ENCODE peak calls at places on chromosomes 2 and 18, in seven cellular contexts. A is stimulated activated naive CD8-positive, alpha-beta T cell treated with anti-CD3 and anti-CD28 coated beads, Interleukin-15, Interleukin-2, amounts not matched to agents 100 U/mL and 50 U/mL, for 24 hours; K is NCI-H2029; C is RWPE1; Y is activated CD4-positive, alpha-beta T cell treated with anti-CD3 and anti-CD28 coated beads, Interleukin-2, amount 50 U/mL, for 48 hours; X is cardiac muscle cell; P is KBM-7. G is an unnamed sample.

GRCh38 chr2:162074937-162075688 is 1.1 kb upstream of the DPP4 start:
- DNase-seq in K (no peak), C (no peak), A (no peak), X (no peak), Y (no peak), P (no peak), G (no peak)

GRCh38 chr2:51720826-51721225 is 688.9 kb upstream of the NRXN1 start:
- DNase-seq in P (no peak), Y (no peak), A (no peak), C (no peak), X (no peak), K (no peak), G (no peak)

GRCh38 chr2:135820003-135820618 is 16.9 kb downstream of the LCT start:
- DNase-seq in C (no peak), Y (peak; percentile 87), P (peak; percentile 33), X (peak; percentile 21), K (peak; percentile 72), A (peak; percentile 87), G (no peak)

GRCh38 chr2:81835318-81836000 is 1530.9 kb upstream of the LRRTM1 start:
- DNase-seq in K (no peak), Y (no peak), P (no peak), X (peak; percentile 29), A (no peak), C (peak; percentile 79), G (no peak)

GRCh38 chr2:97871096-97871780 is 124.5 kb downstream of the TMEM131 start:
- DNase-seq in P (no peak), K (no peak), X (peak; percentile 54), C (peak; percentile 56), Y (no peak), A (no peak), G (no peak)

GRCh38 chr2:67840460-67841068 is 222.2 kb downstream of the C1D start:
- DNase-seq in K (peak; percentile 48), Y (peak; percentile 26), C (peak; percentile 65), X (peak; percentile 87), A (peak; percentile 30), P (peak; percentile 57), G (peak; percentile 63)

GRCh38 chr2:230798769-230799399 is 65.9 kb upstream of the ITM2C start:
- DNase-seq in P (peak; percentile 69), A (peak; percentile 50), X (peak; percentile 76), Y (no peak), K (peak; percentile 22), C (peak; percentile 30), G (no peak)

GRCh38 chr2:202149155-202149762 is 76.2 kb downstream of the KIAA2012 start:
- DNase-seq in C (no peak), A (no peak), K (no peak), Y (no peak), P (peak; percentile 54), X (peak; percentile 92), G (no peak)

GRCh38 chr2:27020337-27020948 is 12.3 kb upstream of the TMEM214 start:
- DNase-seq in X (peak; percentile 93), C (no peak), P (no peak), Y (no peak), A (no peak), K (no peak), G (no peak)

GRCh38 chr18:37019157-37019571 is 190.2 kb downstream of the KIAA1328 start:
- DNase-seq in K (peak; percentile 47), X (peak; percentile 29), A (no peak), Y (no peak), C (peak; percentile 2), P (no peak), G (no peak)

GRCh38 chr2:58484201-58484600 is 243.1 kb upstream of the FANCL start:
- DNase-seq in A (no peak), Y (no peak), X (no peak), P (no peak), C (peak; percentile 3), K (no peak), G (no peak)

GRCh38 chr2:228675042-228675441 is 493.6 kb upstream of the SPHKAP start:
- DNase-seq in A (no peak), K (no peak), C (no peak), P (no peak), Y (no peak), X (peak; percentile 88), G (no peak)

GRCh38 chr2:106602042-106602441 is 114.9 kb downstream of the CD8B2 start:
- DNase-seq in A (no peak), K (no peak), X (no peak), P (no peak), C (no peak), Y (no peak), G (no peak)

GRCh38 chr2:11337909-11338308 is 6.5 kb downstream of the ROCK2 start:
- DNase-seq in P (no peak), X (no peak), Y (no peak), A (no peak), K (no peak), C (no peak), G (no peak)

GRCh38 chr2:197866449-197866848 is 62.1 kb downstream of the PLCL1 start:
- DNase-seq in X (no peak), C (no peak), K (no peak), Y (no peak), A (no peak), P (no peak), G (no peak)

GRCh38 chr2:88683160-88684021 is 8.1 kb upstream of the RPIA start:
- DNase-seq in C (no peak), A (no peak), X (no peak), Y (no peak), P (peak; percentile 23), K (no peak), G (no peak)

GRCh38 chr2:209673811-209674210 is 97.8 kb upstream of the UNC80 start:
- DNase-seq in X (no peak), Y (no peak), P (no peak), A (no peak), K (no peak), C (no peak), G (no peak)

GRCh38 chr2:128771401-128771800 is 452.7 kb upstream of the HS6ST1 start:
- DNase-seq in K (no peak), C (no peak), X (no peak), Y (no peak), P (no peak), A (no peak), G (no peak)

GRCh38 chr2:120346667-120347358 is 877 bp downstream of the INHBB start:
- DNase-seq in K (peak; percentile 63), C (no peak), X (peak; percentile 66), A (peak; percentile 21), P (peak; percentile 20), Y (peak; percentile 20), G (no peak)

GRCh38 chr2:20199381-20200270 is 25.3 kb downstream of the SDC1 start:
- DNase-seq in Y (no peak), C (no peak), K (no peak), A (no peak), X (no peak), P (no peak), G (no peak)

GRCh38 chr18:35406666-35407065 is 29.5 kb upstream of the ZNF396 start:
- DNase-seq in A (no peak), X (peak; percentile 13), Y (no peak), P (no peak), C (no peak), K (no peak), G (no peak)

GRCh38 chr2:160411167-160411566 is 82.4 kb downstream of the RBMS1 start:
- DNase-seq in A (peak; percentile 43), Y (peak; percentile 33), X (peak; percentile 60), K (no peak), P (peak; percentile 37), C (peak; percentile 65), G (no peak)

GRCh38 chr2:148546270-148546669 is 98.3 kb upstream of the EPC2 start:
- DNase-seq in X (peak; percentile 39), C (no peak), Y (no peak), P (peak; percentile 87), A (no peak), K (no peak), G (no peak)

GRCh38 chr2:64036343-64036742 is 17.1 kb upstream of the VPS54 start:
- DNase-seq in A (no peak), P (peak; percentile 54), X (peak; percentile 60), C (peak; percentile 25), Y (no peak), K (no peak), G (no peak)

GRCh38 chr2:10229462-10230099 is 73.1 kb upstream of the HPCAL1 start:
- DNase-seq in A (no peak), C (no peak), Y (no peak), K (no peak), P (no peak), X (no peak), G (no peak)

GRCh38 chr2:239380831-239381708 is 19.8 kb downstream of the HDAC4 start:
- DNase-seq in P (no peak), A (peak; percentile 63), C (no peak), K (no peak), Y (peak; percentile 66), X (no peak), G (no peak)

GRCh38 chr2:105800036-105800755 is 55.5 kb downstream of the NCK2 start:
- DNase-seq in C (no peak), A (no peak), Y (no peak), K (no peak), X (peak; percentile 84), P (peak; percentile 78), G (no peak)

GRCh38 chr2:240412211-240412830 is 23.1 kb upstream of the GPC1 start:
- DNase-seq in X (no peak), P (no peak), C (no peak), Y (no peak), A (no peak), K (no peak), G (no peak)

GRCh38 chr2:157696036-157696435 is 67.4 kb upstream of the ACVR1C start:
- DNase-seq in A (no peak), K (no peak), C (no peak), Y (no peak), X (no peak), P (no peak), G (no peak)

GRCh38 chr18:12035481-12035880 is 54.2 kb downstream of the IMPA2 start:
- DNase-seq in C (no peak), X (no peak), P (no peak), K (no peak), A (no peak), Y (no peak), G (no peak)